ENCODE peak calls at places on chromosomes 2 and 18, in four cellular contexts. One of them, this sample, is unnamed.

GRCh38 chr2:83953661-83954060 is 505.4 kb downstream of the SUCLG1 start:
- DNase-seq in A673: no peak
- DNase-seq in breast epithelium: no peak
- DNase-seq in endothelial cell: no peak
- DNase-seq in this sample: no peak

GRCh38 chr2:70477473-70477872 is 76.2 kb downstream of the TGFA start:
- DNase-seq in breast epithelium: no peak
- DNase-seq in endothelial cell: no peak
- DNase-seq in A673: no peak
- DNase-seq in this sample: no peak

GRCh38 chr2:195304310-195304709 is 352.7 kb upstream of the SLC39A10 start:
- DNase-seq in breast epithelium: no peak
- DNase-seq in endothelial cell: peak
- DNase-seq in A673: peak
- DNase-seq in this sample: no peak

GRCh38 chr2:10453899-10454298 is 5.8 kb upstream of the ODC1 start:
- DNase-seq in endothelial cell: no peak
- DNase-seq in breast epithelium: no peak
- DNase-seq in A673: no peak
- DNase-seq in this sample: no peak

GRCh38 chr2:239751719-239752355 is 273.3 kb downstream of the NDUFA10 start:
- DNase-seq in A673: no peak
- DNase-seq in breast epithelium: peak
- DNase-seq in endothelial cell: peak
- DNase-seq in this sample: peak

GRCh38 chr2:161243873-161244272 is 64.4 kb upstream of the PSMD14 start:
- DNase-seq in breast epithelium: no peak
- DNase-seq in endothelial cell: peak
- DNase-seq in A673: no peak
- DNase-seq in this sample: no peak

GRCh38 chr2:148670773-148671172 is 26.2 kb downstream of the EPC2 start:
- DNase-seq in endothelial cell: no peak
- DNase-seq in A673: no peak
- DNase-seq in breast epithelium: no peak
- DNase-seq in this sample: no peak

GRCh38 chr2:104849618-104850097 is 4.3 kb upstream of the POU3F3 start:
- DNase-seq in breast epithelium: no peak
- DNase-seq in endothelial cell: peak
- DNase-seq in A673: peak
- DNase-seq in this sample: no peak

GRCh38 chr2:143466391-143466790 is 337.2 kb downstream of the ARHGAP15 start:
- DNase-seq in breast epithelium: no peak
- DNase-seq in endothelial cell: no peak
- DNase-seq in A673: no peak
- DNase-seq in this sample: no peak

GRCh38 chr18:42274488-42275137 is 319.6 kb downstream of the PIK3C3 start:
- DNase-seq in breast epithelium: no peak
- DNase-seq in endothelial cell: peak
- DNase-seq in A673: peak
- DNase-seq in this sample: no peak

GRCh38 chr18:39414009-39414700 is 1848.6 kb upstream of the CELF4 start:
- DNase-seq in breast epithelium: no peak
- DNase-seq in A673: no peak
- DNase-seq in endothelial cell: no peak
- DNase-seq in this sample: no peak

GRCh38 chr2:108069515-108070310 is 83.4 kb downstream of the SLC5A7 start:
- DNase-seq in A673: no peak
- DNase-seq in endothelial cell: no peak
- DNase-seq in breast epithelium: no peak
- DNase-seq in this sample: no peak

GRCh38 chr2:24083567-24084385 is 858 bp downstream of the TP53I3 start:
- DNase-seq in endothelial cell: no peak
- DNase-seq in A673: peak
- DNase-seq in breast epithelium: no peak
- DNase-seq in this sample: no peak

GRCh38 chr18:513826-514530 is 13.5 kb upstream of the COLEC12 start:
- DNase-seq in endothelial cell: no peak
- DNase-seq in breast epithelium: no peak
- DNase-seq in A673: peak
- DNase-seq in this sample: no peak

GRCh38 chr2:24831216-24831615 is 38.0 kb downstream of the CENPO start:
- DNase-seq in endothelial cell: no peak
- DNase-seq in A673: no peak
- DNase-seq in breast epithelium: no peak
- DNase-seq in this sample: no peak

GRCh38 chr2:62147610-62148301 is 48.2 kb upstream of the B3GNT2 start:
- DNase-seq in A673: no peak
- DNase-seq in breast epithelium: no peak
- DNase-seq in endothelial cell: no peak
- DNase-seq in this sample: no peak

GRCh38 chr18:70256994-70257393 is 31.9 kb upstream of the SOCS6 start:
- DNase-seq in endothelial cell: no peak
- DNase-seq in A673: no peak
- DNase-seq in breast epithelium: no peak
- DNase-seq in this sample: no peak

GRCh38 chr18:3219621-3220335 is at the start of gene MYOM1:
- DNase-seq in endothelial cell: no peak
- DNase-seq in A673: no peak
- DNase-seq in breast epithelium: no peak
- DNase-seq in this sample: no peak

GRCh38 chr2:202378661-202379338 is 2.7 kb downstream of the BMPR2 start:
- DNase-seq in endothelial cell: no peak
- DNase-seq in A673: no peak
- DNase-seq in breast epithelium: no peak
- DNase-seq in this sample: no peak

GRCh38 chr2:225270053-225270452 is 129.5 kb upstream of the NYAP2 start:
- DNase-seq in A673: no peak
- DNase-seq in endothelial cell: no peak
- DNase-seq in breast epithelium: no peak
- DNase-seq in this sample: no peak

GRCh38 chr2:225275443-225275842 is 124.1 kb upstream of the NYAP2 start:
- DNase-seq in endothelial cell: no peak
- DNase-seq in A673: no peak
- DNase-seq in breast epithelium: no peak
- DNase-seq in this sample: no peak

GRCh38 chr2:225272173-225272572 is 127.3 kb upstream of the NYAP2 start:
- DNase-seq in breast epithelium: no peak
- DNase-seq in A673: no peak
- DNase-seq in endothelial cell: no peak
- DNase-seq in this sample: no peak

GRCh38 chr2:225274751-225275150 is 124.8 kb upstream of the NYAP2 start:
- DNase-seq in A673: peak
- DNase-seq in endothelial cell: no peak
- DNase-seq in breast epithelium: no peak
- DNase-seq in this sample: no peak

GRCh38 chr2:225270861-225271260 is 128.6 kb upstream of the NYAP2 start:
- DNase-seq in endothelial cell: no peak
- DNase-seq in breast epithelium: no peak
- DNase-seq in A673: peak
- DNase-seq in this sample: peak
- TF ChIP-seq CTCF in endothelial cell: no peak
- TF ChIP-seq CTCF in breast epithelium: no peak
- TF ChIP-seq CTCF in A673: peak
- TF ChIP-seq CTCF in this sample: no peak

GRCh38 chr2:238120463-238121298 is 17.8 kb upstream of the KLHL30 start:
- DNase-seq in endothelial cell: no peak
- DNase-seq in breast epithelium: no peak
- DNase-seq in A673: no peak
- DNase-seq in this sample: no peak
- TF ChIP-seq CTCF in endothelial cell: no peak
- TF ChIP-seq CTCF in breast epithelium: no peak
- TF ChIP-seq CTCF in A673: no peak
- TF ChIP-seq CTCF in this sample: no peak

GRCh38 chr2:180979086-180979934 is 1.1 kb upstream of the UBE2E3 start:
- DNase-seq in breast epithelium: no peak
- DNase-seq in endothelial cell: no peak
- DNase-seq in A673: no peak
- DNase-seq in this sample: no peak

GRCh38 chr2:180980185-180980942 is at the start of gene UBE2E3:
- DNase-seq in A673: peak
- DNase-seq in breast epithelium: peak
- DNase-seq in endothelial cell: peak
- DNase-seq in this sample: peak

GRCh38 chr2:180971811-180972210 is 8.6 kb upstream of the UBE2E3 start:
- DNase-seq in breast epithelium: no peak
- DNase-seq in A673: no peak
- DNase-seq in endothelial cell: no peak
- DNase-seq in this sample: no peak

GRCh38 chr2:180979935-180980184 is 545 bp upstream of the UBE2E3 start:
- DNase-seq in endothelial cell: no peak
- DNase-seq in breast epithelium: no peak
- DNase-seq in A673: no peak
- DNase-seq in this sample: no peak

DNA sequence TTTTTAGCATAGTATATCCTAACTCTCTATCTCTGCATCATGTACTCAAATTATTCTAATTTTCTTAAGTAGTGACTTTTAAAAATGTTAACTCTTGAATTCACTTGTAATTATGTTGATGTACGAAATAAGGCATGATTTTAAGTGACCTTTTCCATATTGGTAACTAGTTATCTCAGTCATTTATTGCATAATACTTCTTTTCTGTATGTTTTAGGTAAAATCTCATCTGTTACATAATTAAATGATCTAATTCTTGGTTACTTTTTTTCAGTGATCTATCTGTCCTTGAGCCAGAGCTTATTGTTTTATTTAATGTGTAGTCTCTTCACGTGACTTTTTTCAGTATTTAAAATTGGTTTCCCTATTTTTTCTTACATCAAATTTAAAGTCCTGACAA is 4.8 kb upstream of the UBE2E3 start:
- DNase-seq in endothelial cell: no peak
- DNase-seq in breast epithelium: no peak
- DNase-seq in A673: no peak
- DNase-seq in this sample: no peak
- TF ChIP-seq CTCF in endothelial cell: no peak
- TF ChIP-seq CTCF in breast epithelium: no peak
- TF ChIP-seq CTCF in A673: no peak
- TF ChIP-seq CTCF in this sample: no peak

DNA sequence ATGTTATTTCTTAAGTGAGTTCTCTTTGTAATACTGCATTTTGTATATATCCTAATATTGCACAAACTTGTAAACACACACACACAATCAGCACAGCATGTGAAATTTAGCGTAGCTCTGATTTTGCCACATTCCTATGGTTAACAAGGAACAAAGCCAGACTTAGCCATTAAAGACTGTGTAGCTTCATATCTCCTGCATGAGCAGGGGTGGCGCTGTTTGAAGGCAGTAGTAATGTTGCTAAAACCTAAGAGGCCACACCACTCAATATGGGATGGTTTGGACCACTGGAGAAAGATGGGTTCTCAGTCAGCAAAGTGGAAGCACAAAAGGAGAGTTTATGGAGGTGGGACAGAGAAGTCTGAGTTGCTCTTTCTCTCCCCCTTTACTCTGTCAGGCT is 61.1 kb upstream of the RND3 start:
- DNase-seq in A673: peak
- DNase-seq in endothelial cell: no peak
- DNase-seq in breast epithelium: no peak
- DNase-seq in this sample: no peak
- TF ChIP-seq CTCF in A673: peak
- TF ChIP-seq CTCF in endothelial cell: no peak
- TF ChIP-seq CTCF in breast epithelium: no peak
- TF ChIP-seq CTCF in this sample: no peak

GRCh38 chr2:75600418-75601088 is 39.8 kb upstream of the EVA1A start:
- DNase-seq in breast epithelium: peak
- DNase-seq in endothelial cell: no peak
- DNase-seq in A673: no peak
- DNase-seq in this sample: no peak

GRCh38 chr2:75596784-75597183 is 36.0 kb upstream of the EVA1A start:
- DNase-seq in endothelial cell: no peak
- DNase-seq in A673: no peak
- DNase-seq in breast epithelium: no peak
- DNase-seq in this sample: no peak

GRCh38 chr2:75595541-75596395 is 35.0 kb upstream of the EVA1A start:
- DNase-seq in A673: peak
- DNase-seq in endothelial cell: no peak
- DNase-seq in breast epithelium: no peak
- DNase-seq in this sample: no peak

GRCh38 chr2:75598572-75599155 is 37.9 kb upstream of the EVA1A start:
- DNase-seq in A673: no peak
- DNase-seq in endothelial cell: no peak
- DNase-seq in breast epithelium: no peak
- DNase-seq in this sample: no peak

GRCh38 chr2:75597949-75598348 is 37.2 kb upstream of the EVA1A start:
- DNase-seq in A673: no peak
- DNase-seq in endothelial cell: no peak
- DNase-seq in breast epithelium: no peak
- DNase-seq in this sample: no peak
- TF ChIP-seq CTCF in A673: no peak
- TF ChIP-seq CTCF in endothelial cell: peak
- TF ChIP-seq CTCF in breast epithelium: no peak
- TF ChIP-seq CTCF in this sample: no peak

GRCh38 chr2:177084607-177085006 is 128.0 kb upstream of the HNRNPA3 start:
- DNase-seq in breast epithelium: no peak
- DNase-seq in A673: no peak
- DNase-seq in endothelial cell: no peak
- DNase-seq in this sample: no peak
- TF ChIP-seq CTCF in breast epithelium: no peak
- TF ChIP-seq CTCF in A673: no peak
- TF ChIP-seq CTCF in endothelial cell: no peak
- TF ChIP-seq CTCF in this sample: no peak

GRCh38 chr18:47931707-47932103 is 1.2 kb upstream of the SMAD2 start:
- DNase-seq in A673: no peak
- DNase-seq in breast epithelium: peak
- DNase-seq in endothelial cell: peak
- DNase-seq in this sample: peak
- TF ChIP-seq CTCF in A673: no peak
- TF ChIP-seq CTCF in breast epithelium: peak
- TF ChIP-seq CTCF in endothelial cell: no peak
- TF ChIP-seq CTCF in this sample: peak

DNA sequence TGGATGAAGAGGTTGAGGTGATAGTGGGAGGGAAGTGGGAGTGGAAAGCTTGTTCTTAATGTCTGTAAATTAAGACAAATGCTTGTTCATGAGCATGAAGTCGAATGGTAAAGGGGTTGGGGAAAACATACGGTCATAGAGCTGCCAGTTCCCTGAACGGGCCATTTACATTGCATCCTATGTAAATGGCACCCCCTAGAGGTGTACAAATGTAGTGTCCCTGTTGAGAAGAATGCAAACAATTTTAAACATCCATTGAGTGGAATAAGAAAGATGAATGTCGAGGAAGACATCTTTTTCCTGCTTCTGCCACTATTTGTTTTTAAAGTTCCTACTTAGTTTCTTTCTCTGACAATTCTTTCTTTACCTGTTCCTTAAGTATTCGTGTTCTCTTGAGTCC is 155.7 kb downstream of the RDH14 start:
- DNase-seq in endothelial cell: no peak
- DNase-seq in breast epithelium: no peak
- DNase-seq in A673: peak
- DNase-seq in this sample: no peak
- TF ChIP-seq CTCF in endothelial cell: peak
- TF ChIP-seq CTCF in breast epithelium: no peak
- TF ChIP-seq CTCF in A673: peak
- TF ChIP-seq CTCF in this sample: no peak

This sample was measured in CD14-positive monocyte.